ENCODE peak calls at places on chromosome 20, in ten cellular contexts. One of them, this sample, is unnamed.

GRCh38 chr20:17469631-17470030 is 61.5 kb downstream of the BFSP1 start:
- DNase-seq in NCI-H1092: no peak
- DNase-seq in GM13977: no peak
- DNase-seq in NCI-H2081: no peak
- DNase-seq in AG04449: no peak
- DNase-seq in anterior cingulate cortex: no peak
- DNase-seq in A549: no peak
- DNase-seq in activated B cell treated with CpG ODN at 0.5 μM for 24 hours: no peak
- DNase-seq in activated CD4-positive, CD25-positive, alpha-beta regulatory T cell: no peak
- DNase-seq in GM23338: no peak
- DNase-seq in this sample: no peak

GRCh38 chr20:36969478-36970186 is 18.1 kb upstream of the SAMHD1 start:
- DNase-seq in anterior cingulate cortex: no peak
- DNase-seq in activated CD4-positive, CD25-positive, alpha-beta regulatory T cell: no peak
- DNase-seq in AG04449: no peak
- DNase-seq in NCI-H1092: no peak
- DNase-seq in activated B cell treated with CpG ODN at 0.5 μM for 24 hours: no peak
- DNase-seq in NCI-H2081: no peak
- DNase-seq in GM13977: no peak
- DNase-seq in GM23338: no peak
- DNase-seq in A549: no peak
- DNase-seq in this sample: no peak

GRCh38 chr20:59985864-59986263 is 27.6 kb downstream of the CDH26 start:
- DNase-seq in NCI-H1092: no peak
- DNase-seq in activated B cell treated with CpG ODN at 0.5 μM for 24 hours: no peak
- DNase-seq in GM23338: peak; percentile 30
- DNase-seq in AG04449: no peak
- DNase-seq in A549: no peak
- DNase-seq in activated CD4-positive, CD25-positive, alpha-beta regulatory T cell: no peak
- DNase-seq in GM13977: no peak
- DNase-seq in NCI-H2081: no peak
- DNase-seq in anterior cingulate cortex: no peak
- DNase-seq in this sample: no peak

GRCh38 chr20:49279677-49280462 is 2.0 kb upstream of the ZNFX1 start:
- DNase-seq in AG04449: no peak
- DNase-seq in A549: no peak
- DNase-seq in GM13977: no peak
- DNase-seq in activated CD4-positive, CD25-positive, alpha-beta regulatory T cell: no peak
- DNase-seq in NCI-H2081: no peak
- DNase-seq in anterior cingulate cortex: no peak
- DNase-seq in NCI-H1092: no peak
- DNase-seq in GM23338: no peak
- DNase-seq in activated B cell treated with CpG ODN at 0.5 μM for 24 hours: no peak
- DNase-seq in this sample: no peak

GRCh38 chr20:59598625-59599310 is 5.6 kb upstream of the PHACTR3 start:
- DNase-seq in anterior cingulate cortex: peak; percentile 61
- DNase-seq in A549: peak; percentile 71
- DNase-seq in GM23338: peak; percentile 66
- DNase-seq in AG04449: no peak
- DNase-seq in NCI-H2081: peak; percentile 5
- DNase-seq in activated CD4-positive, CD25-positive, alpha-beta regulatory T cell: no peak
- DNase-seq in activated B cell treated with CpG ODN at 0.5 μM for 24 hours: no peak
- DNase-seq in GM13977: peak; percentile 82
- DNase-seq in NCI-H1092: no peak
- DNase-seq in this sample: peak; percentile 28

GRCh38 chr20:62410742-62411478 is 3.8 kb upstream of the CABLES2 start:
- DNase-seq in NCI-H2081: no peak
- DNase-seq in GM23338: no peak
- DNase-seq in anterior cingulate cortex: no peak
- DNase-seq in AG04449: no peak
- DNase-seq in A549: no peak
- DNase-seq in NCI-H1092: no peak
- DNase-seq in activated CD4-positive, CD25-positive, alpha-beta regulatory T cell: no peak
- DNase-seq in GM13977: no peak
- DNase-seq in activated B cell treated with CpG ODN at 0.5 μM for 24 hours: no peak
- DNase-seq in this sample: no peak

GRCh38 chr20:49188101-49188784 is at the start of gene STAU1:
- DNase-seq in NCI-H2081: peak; percentile 97
- DNase-seq in NCI-H1092: peak; percentile 91
- DNase-seq in activated CD4-positive, CD25-positive, alpha-beta regulatory T cell: peak; percentile 88
- DNase-seq in GM13977: peak; percentile 98
- DNase-seq in A549: peak; percentile 96
- DNase-seq in anterior cingulate cortex: peak; percentile 95
- DNase-seq in GM23338: peak; percentile 99
- DNase-seq in activated B cell treated with CpG ODN at 0.5 μM for 24 hours: peak; percentile 90
- DNase-seq in AG04449: peak; percentile 54
- DNase-seq in this sample: peak; percentile 70

GRCh38 chr20:62634330-62634967 is 7.9 kb upstream of the SLCO4A1 start:
- DNase-seq in activated CD4-positive, CD25-positive, alpha-beta regulatory T cell: no peak
- DNase-seq in GM13977: no peak
- DNase-seq in AG04449: no peak
- DNase-seq in activated B cell treated with CpG ODN at 0.5 μM for 24 hours: no peak
- DNase-seq in NCI-H1092: no peak
- DNase-seq in NCI-H2081: no peak
- DNase-seq in anterior cingulate cortex: no peak
- DNase-seq in GM23338: no peak
- DNase-seq in A549: no peak
- DNase-seq in this sample: no peak

GRCh38 chr20:45052698-45053440 is 48.1 kb downstream of the KCNS1 start:
- DNase-seq in GM23338: no peak
- DNase-seq in AG04449: peak; percentile 57
- DNase-seq in GM13977: no peak
- DNase-seq in NCI-H1092: no peak
- DNase-seq in activated B cell treated with CpG ODN at 0.5 μM for 24 hours: no peak
- DNase-seq in A549: no peak
- DNase-seq in activated CD4-positive, CD25-positive, alpha-beta regulatory T cell: no peak
- DNase-seq in anterior cingulate cortex: peak; percentile 27
- DNase-seq in NCI-H2081: no peak
- DNase-seq in this sample: no peak

GRCh38 chr20:59709636-59710035 is 105.3 kb downstream of the PHACTR3 start:
- DNase-seq in activated B cell treated with CpG ODN at 0.5 μM for 24 hours: no peak
- DNase-seq in AG04449: no peak
- DNase-seq in NCI-H2081: no peak
- DNase-seq in A549: no peak
- DNase-seq in activated CD4-positive, CD25-positive, alpha-beta regulatory T cell: no peak
- DNase-seq in anterior cingulate cortex: no peak
- DNase-seq in GM13977: no peak
- DNase-seq in NCI-H1092: no peak
- DNase-seq in GM23338: no peak
- DNase-seq in this sample: no peak

GRCh38 chr20:5080384-5080877 is 39.3 kb downstream of the PCNA start:
- DNase-seq in NCI-H2081: no peak
- DNase-seq in activated B cell treated with CpG ODN at 0.5 μM for 24 hours: peak; percentile 21
- DNase-seq in activated CD4-positive, CD25-positive, alpha-beta regulatory T cell: no peak
- DNase-seq in GM23338: no peak
- DNase-seq in anterior cingulate cortex: peak; percentile 17
- DNase-seq in NCI-H1092: no peak
- DNase-seq in A549: no peak
- DNase-seq in GM13977: no peak
- DNase-seq in AG04449: no peak
- DNase-seq in this sample: no peak

GRCh38 chr20:1997483-1998192 is 3.8 kb upstream of the PDYN start:
- DNase-seq in A549: no peak
- DNase-seq in NCI-H1092: no peak
- DNase-seq in NCI-H2081: no peak
- DNase-seq in activated CD4-positive, CD25-positive, alpha-beta regulatory T cell: no peak
- DNase-seq in anterior cingulate cortex: no peak
- DNase-seq in activated B cell treated with CpG ODN at 0.5 μM for 24 hours: no peak
- DNase-seq in AG04449: no peak
- DNase-seq in GM13977: no peak
- DNase-seq in GM23338: no peak
- DNase-seq in this sample: no peak

GRCh38 chr20:24782801-24783630 is 166.1 kb upstream of the CST7 start:
- DNase-seq in A549: no peak
- DNase-seq in AG04449: no peak
- DNase-seq in NCI-H1092: no peak
- DNase-seq in NCI-H2081: no peak
- DNase-seq in anterior cingulate cortex: no peak
- DNase-seq in activated CD4-positive, CD25-positive, alpha-beta regulatory T cell: no peak
- DNase-seq in GM13977: no peak
- DNase-seq in activated B cell treated with CpG ODN at 0.5 μM for 24 hours: no peak
- DNase-seq in GM23338: peak; percentile 39
- DNase-seq in this sample: no peak

GRCh38 chr20:62832951-62833391 is 16.1 kb downstream of the COL9A3 start:
- DNase-seq in activated B cell treated with CpG ODN at 0.5 μM for 24 hours: no peak
- DNase-seq in A549: no peak
- DNase-seq in NCI-H1092: no peak
- DNase-seq in activated CD4-positive, CD25-positive, alpha-beta regulatory T cell: no peak
- DNase-seq in AG04449: no peak
- DNase-seq in NCI-H2081: no peak
- DNase-seq in GM23338: no peak
- DNase-seq in anterior cingulate cortex: no peak
- DNase-seq in GM13977: no peak
- DNase-seq in this sample: no peak

GRCh38 chr20:48708116-48708515 is 119.7 kb downstream of the PREX1 start:
- DNase-seq in activated B cell treated with CpG ODN at 0.5 μM for 24 hours: no peak
- DNase-seq in A549: no peak
- DNase-seq in NCI-H1092: no peak
- DNase-seq in GM13977: no peak
- DNase-seq in GM23338: no peak
- DNase-seq in NCI-H2081: no peak
- DNase-seq in anterior cingulate cortex: no peak
- DNase-seq in activated CD4-positive, CD25-positive, alpha-beta regulatory T cell: no peak
- DNase-seq in AG04449: no peak
- DNase-seq in this sample: no peak

GRCh38 chr20:61218886-61219480 is 33.1 kb upstream of the CDH4 start:
- DNase-seq in A549: no peak
- DNase-seq in activated B cell treated with CpG ODN at 0.5 μM for 24 hours: no peak
- DNase-seq in activated CD4-positive, CD25-positive, alpha-beta regulatory T cell: no peak
- DNase-seq in AG04449: peak; percentile 21
- DNase-seq in GM23338: no peak
- DNase-seq in NCI-H2081: no peak
- DNase-seq in anterior cingulate cortex: no peak
- DNase-seq in GM13977: no peak
- DNase-seq in NCI-H1092: no peak
- DNase-seq in this sample: no peak

GRCh38 chr20:40279390-40279789 is 409.6 kb downstream of the MAFB start:
- DNase-seq in AG04449: peak; percentile 37
- DNase-seq in NCI-H2081: no peak
- DNase-seq in activated CD4-positive, CD25-positive, alpha-beta regulatory T cell: no peak
- DNase-seq in NCI-H1092: no peak
- DNase-seq in GM13977: no peak
- DNase-seq in anterior cingulate cortex: no peak
- DNase-seq in activated B cell treated with CpG ODN at 0.5 μM for 24 hours: no peak
- DNase-seq in GM23338: no peak
- DNase-seq in A549: no peak
- DNase-seq in this sample: no peak

GRCh38 chr20:63957004-63957689 is 931 bp upstream of the UCKL1 start:
- DNase-seq in A549: peak; percentile 87
- DNase-seq in GM13977: peak; percentile 82
- DNase-seq in anterior cingulate cortex: peak; percentile 52
- DNase-seq in NCI-H2081: peak; percentile 33
- DNase-seq in AG04449: no peak
- DNase-seq in activated CD4-positive, CD25-positive, alpha-beta regulatory T cell: peak; percentile 32
- DNase-seq in GM23338: peak; percentile 83
- DNase-seq in NCI-H1092: no peak
- DNase-seq in activated B cell treated with CpG ODN at 0.5 μM for 24 hours: peak; percentile 65
- DNase-seq in this sample: peak; percentile 35

GRCh38 chr20:10672579-10673127 is 1.1 kb downstream of the JAG1 start:
- DNase-seq in anterior cingulate cortex: peak; percentile 21
- DNase-seq in A549: no peak
- DNase-seq in AG04449: no peak
- DNase-seq in activated B cell treated with CpG ODN at 0.5 μM for 24 hours: peak; percentile 32
- DNase-seq in NCI-H1092: peak; percentile 26
- DNase-seq in activated CD4-positive, CD25-positive, alpha-beta regulatory T cell: no peak
- DNase-seq in GM13977: peak; percentile 54
- DNase-seq in NCI-H2081: peak; percentile 23
- DNase-seq in GM23338: peak; percentile 64
- DNase-seq in this sample: no peak

GRCh38 chr20:11195169-11195568 is 521.4 kb upstream of the JAG1 start:
- DNase-seq in anterior cingulate cortex: no peak
- DNase-seq in GM13977: no peak
- DNase-seq in A549: no peak
- DNase-seq in activated CD4-positive, CD25-positive, alpha-beta regulatory T cell: no peak
- DNase-seq in NCI-H1092: no peak
- DNase-seq in GM23338: no peak
- DNase-seq in NCI-H2081: no peak
- DNase-seq in AG04449: no peak
- DNase-seq in activated B cell treated with CpG ODN at 0.5 μM for 24 hours: no peak
- DNase-seq in this sample: no peak

GRCh38 chr20:4956200-4956810 is 45.0 kb downstream of the SLC23A2 start:
- DNase-seq in activated B cell treated with CpG ODN at 0.5 μM for 24 hours: no peak
- DNase-seq in NCI-H1092: peak; percentile 59
- DNase-seq in A549: peak; percentile 79
- DNase-seq in anterior cingulate cortex: no peak
- DNase-seq in activated CD4-positive, CD25-positive, alpha-beta regulatory T cell: no peak
- DNase-seq in AG04449: no peak
- DNase-seq in GM23338: peak; percentile 81
- DNase-seq in NCI-H2081: peak; percentile 30
- DNase-seq in GM13977: peak; percentile 41
- DNase-seq in this sample: peak; percentile 35